ENCODE peak calls at places on chromosome 20, in ten cellular contexts. E is tibial nerve; T is ovary; U is cardiac muscle cell; F is SJSA1; G is endodermal cell; M is tibial artery; I is HCT116; S is OCI-LY7; L is CD8-positive, alpha-beta T cell. X is an unnamed sample.

GRCh38 chr20:31542963-31543362 is 28.7 kb downstream of the HM13 start:
- DNase-seq in E (no peak), T (no peak), U (no peak), F (no peak), G (no peak), M (no peak), I (no peak), S (no peak), L (no peak), X (no peak)

GRCh38 chr20:16615199-16615598 is 42.0 kb upstream of the KIF16B start:
- DNase-seq in E (no peak), T (peak; percentile 50), U (peak; percentile 99), F (no peak), G (no peak), M (no peak), I (no peak), S (no peak), L (no peak), X (no peak)

GRCh38 chr20:32945710-32946221 is 58.5 kb downstream of the SUN5 start:
- DNase-seq in E (no peak), T (no peak), U (peak; percentile 43), F (no peak), G (no peak), M (no peak), I (peak; percentile 21), S (peak; percentile 43), L (peak; percentile 20), X (no peak)

GRCh38 chr20:21391495-21392298 is 5.6 kb downstream of the NKX2-4 start:
- DNase-seq in E (no peak), T (no peak), U (no peak), F (no peak), G (peak; percentile 81), M (no peak), I (no peak), S (no peak), L (no peak), X (no peak)

GRCh38 chr20:32965115-32965514 is 39.1 kb downstream of the SUN5 start:
- DNase-seq in E (no peak), T (no peak), U (no peak), F (no peak), G (peak; percentile 29), M (no peak), I (no peak), S (no peak), L (no peak), X (no peak)

GRCh38 chr20:16846011-16846410 is 97.9 kb downstream of the OTOR start:
- DNase-seq in E (no peak), T (no peak), U (no peak), F (no peak), G (no peak), M (no peak), I (no peak), S (no peak), L (no peak), X (no peak)

GRCh38 chr20:8250539-8251200 is 118.6 kb downstream of the PLCB1 start:
- DNase-seq in E (no peak), T (no peak), U (no peak), F (no peak), G (no peak), M (no peak), I (no peak), S (no peak), L (no peak), X (no peak)

GRCh38 chr20:9503530-9504251 is 10.7 kb upstream of the LAMP5 start:
- DNase-seq in E (no peak), T (no peak), U (peak; percentile 5), F (peak; percentile 4), G (peak; percentile 75), M (no peak), I (no peak), S (no peak), L (no peak), X (no peak)

GRCh38 chr20:2911200-2911599 is 37.9 kb downstream of the PTPRA start:
- DNase-seq in E (no peak), T (no peak), U (no peak), F (no peak), G (no peak), M (no peak), I (no peak), S (no peak), L (no peak), X (no peak)

GRCh38 chr20:15653396-15654207 is 919.6 kb downstream of the KIF16B start:
- DNase-seq in E (no peak), T (no peak), U (no peak), F (no peak), G (no peak), M (no peak), I (no peak), S (no peak), L (no peak), X (no peak)

GRCh38 chr20:7589164-7589563 is 351.1 kb downstream of the HAO1 start:
- DNase-seq in E (no peak), T (no peak), U (no peak), F (no peak), G (no peak), M (no peak), I (no peak), S (no peak), L (no peak), X (no peak)

GRCh38 chr20:33864324-33864963 is 53.3 kb downstream of the CHMP4B start:
- DNase-seq in E (no peak), T (no peak), U (no peak), F (no peak), G (no peak), M (no peak), I (no peak), S (no peak), L (no peak), X (no peak)

GRCh38 chr20:48691523-48691922 is 136.3 kb downstream of the PREX1 start:
- DNase-seq in E (no peak), T (no peak), U (no peak), F (no peak), G (no peak), M (no peak), I (no peak), S (no peak), L (no peak), X (no peak)

GRCh38 chr20:56358070-56358469 is 704 bp upstream of the FAM210B start:
- DNase-seq in E (no peak), T (no peak), U (no peak), F (no peak), G (no peak), M (no peak), I (no peak), S (no peak), L (no peak), X (no peak)

GRCh38 chr20:41571006-41571405 is 47.2 kb downstream of the CHD6 start:
- DNase-seq in E (no peak), T (no peak), U (no peak), F (no peak), G (no peak), M (no peak), I (no peak), S (no peak), L (no peak), X (no peak)

GRCh38 chr20:37630161-37630560 is 63.7 kb upstream of the CTNNBL1 start:
- DNase-seq in E (no peak), T (peak; percentile 35), U (no peak), F (no peak), G (no peak), M (no peak), I (no peak), S (no peak), L (no peak), X (no peak)

GRCh38 chr20:20212675-20213096 is 155.2 kb upstream of the INSM1 start:
- DNase-seq in E (no peak), T (no peak), U (no peak), F (no peak), G (no peak), M (no peak), I (no peak), S (no peak), L (no peak), X (no peak)

GRCh38 chr20:42350521-42350920 is 732.3 kb upstream of the CHD6 start:
- DNase-seq in E (no peak), T (no peak), U (no peak), F (no peak), G (peak; percentile 38), M (no peak), I (no peak), S (no peak), L (no peak), X (no peak)

GRCh38 chr20:24443436-24443835 is 26.0 kb upstream of the SYNDIG1 start:
- DNase-seq in E (no peak), T (no peak), U (no peak), F (no peak), G (peak; percentile 83), M (no peak), I (no peak), S (no peak), L (no peak), X (no peak)

DNA sequence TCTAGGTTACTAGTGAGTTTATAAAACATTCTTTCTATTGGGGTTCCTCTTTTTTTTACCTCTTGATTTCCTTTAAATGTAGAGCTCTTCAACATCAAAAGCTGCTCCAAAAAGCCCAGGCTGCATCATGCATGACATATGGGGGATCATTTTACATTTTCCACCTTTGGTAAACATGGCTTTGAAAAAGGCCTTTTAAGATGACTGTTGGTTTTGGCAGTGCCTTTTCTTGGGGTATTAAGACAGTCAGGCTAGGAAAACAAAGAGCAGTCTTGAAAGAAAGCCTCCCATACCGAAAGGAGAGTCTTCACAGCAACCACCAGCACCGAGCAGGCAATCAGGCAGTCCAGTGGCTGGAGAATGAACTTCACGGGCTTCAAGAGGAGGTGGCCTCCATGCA is 73.2 kb downstream of the NPEPL1 start:
- DNase-seq in E (no peak), T (no peak), U (no peak), F (no peak), G (no peak), M (no peak), I (no peak), S (no peak), L (no peak), X (no peak)
- H3K4me1 ChIP-seq in E (no peaks in the 10 kb centered on the region), T (no peaks in the 10 kb centered on the region), U (no peaks in the 10 kb centered on the region), F (no peaks in the 10 kb centered on the region), G (no peaks in the 10 kb centered on the region), M (no peaks in the 10 kb centered on the region), I (no peaks in the 10 kb centered on the region), S (no peaks in the 10 kb centered on the region), L (no peaks in the 10 kb centered on the region), X (no peaks in the 10 kb centered on the region)

GRCh38 chr20:57421258-57422220 is 30.3 kb downstream of the RBM38 start:
- DNase-seq in E (no peak), T (no peak), U (no peak), F (no peak), G (no peak), M (no peak), I (no peak), S (no peak), L (no peak), X (no peak)
- H3K4me3 ChIP-seq in E (no peak overlapping the region), T (no peak overlapping the region), U (no peak overlapping the region), F (no peak overlapping the region), G (no peak overlapping the region), M (no peak overlapping the region), I (no peak overlapping the region), S (no peak overlapping the region), L (no peak overlapping the region), X (no peak overlapping the region)

GRCh38 chr20:62649140-62649539 is 6.8 kb downstream of the SLCO4A1 start:
- DNase-seq in E (no peak), T (no peak), U (no peak), F (no peak), G (no peak), M (no peak), I (no peak), S (no peak), L (no peak), X (no peak)
- H3K4me1 ChIP-seq in E (peaks cover 5% of the 10 kb centered on the region), T (peaks cover 24% of the 10 kb centered on the region), U (peaks cover 9% of the 10 kb centered on the region), F (peaks cover 26% of the 10 kb centered on the region), G (no peaks in the 10 kb centered on the region), M (peaks cover 12% of the 10 kb centered on the region), I (peaks cover 62% of the 10 kb centered on the region), S (peaks cover 76% of the 10 kb centered on the region), L (peaks cover 27% of the 10 kb centered on the region), X (no peaks in the 10 kb centered on the region)

GRCh38 chr20:46550441-46550840 is at the start of gene OCSTAMP:
- DNase-seq in E (no peak), T (no peak), U (no peak), F (no peak), G (no peak), M (no peak), I (no peak), S (no peak), L (no peak), X (no peak)
- H3K4me3 ChIP-seq in E (no peak within 1 kb of the TSS), T (no peak within 1 kb of the TSS), U (no peak within 1 kb of the TSS), F (no peak within 1 kb of the TSS), G (no peak within 1 kb of the TSS), M (no peak within 1 kb of the TSS), I (no peak within 1 kb of the TSS), S (no peak within 1 kb of the TSS), L (no peak within 1 kb of the TSS), X (no peak within 1 kb of the TSS)